ENCODE peak calls at places on chromosomes 3 and 15, in ten cellular contexts. Y is amniotic stem cell; P is Jurkat, Clone E6-1; K is D341Med; L is kidney tubule cell; D is posterior vena cava; I is osteocyte; U is NCI-H1436; N is MM.1S; T is HL-60. F is an unnamed sample.

GRCh38 chr15:39462691-39463090 is 118.2 kb upstream of the THBS1 start:
- DNase-seq in Y (no peak), P (no peak), K (no peak), L (peak), D (no peak), I (no peak), U (no peak), N (no peak), T (no peak), F (no peak)

GRCh38 chr3:184574552-184575430 is 13.2 kb downstream of the EPHB3 start:
- DNase-seq in Y (no peak), P (no peak), K (no peak), L (no peak), D (no peak), I (no peak), U (peak), N (no peak), T (no peak), F (no peak)

GRCh38 chr3:172159962-172160538 is 120.7 kb downstream of the FNDC3B start:
- DNase-seq in Y (no peak), P (no peak), K (no peak), L (peak), D (peak), I (no peak), U (no peak), N (no peak), T (no peak), F (no peak)

GRCh38 chr15:29208352-29208751 is 61.3 kb downstream of the NSMCE3 start:
- DNase-seq in Y (no peak), P (peak), K (no peak), L (peak), D (no peak), I (peak), U (peak), N (no peak), T (no peak), F (no peak)

GRCh38 chr15:52336530-52336929 is 40.9 kb upstream of the MYO5C start:
- DNase-seq in Y (no peak), P (peak), K (no peak), L (no peak), D (no peak), I (no peak), U (no peak), N (no peak), T (no peak), F (no peak)

GRCh38 chr3:79765854-79766253 is 1.9 kb downstream of the ROBO1 start:
- DNase-seq in Y (no peak), P (no peak), K (no peak), L (no peak), D (no peak), I (no peak), U (no peak), N (no peak), T (no peak), F (no peak)

GRCh38 chr3:13715167-13715954 is 164.5 kb downstream of the WNT7A start:
- DNase-seq in Y (no peak), P (no peak), K (peak), L (no peak), D (peak), I (peak), U (no peak), N (no peak), T (no peak), F (no peak)

GRCh38 chr3:173275740-173276139 is 121.8 kb upstream of the NLGN1 start:
- DNase-seq in Y (no peak), P (peak), K (no peak), L (no peak), D (no peak), I (no peak), U (no peak), N (no peak), T (peak), F (peak)

GRCh38 chr3:176431986-176432385 is 765.3 kb downstream of the TBL1XR1 start:
- DNase-seq in Y (no peak), P (no peak), K (no peak), L (no peak), D (no peak), I (no peak), U (no peak), N (no peak), T (no peak), F (no peak)

GRCh38 chr3:30221622-30222021 is 384.8 kb upstream of the TGFBR2 start:
- DNase-seq in Y (no peak), P (peak), K (no peak), L (peak), D (no peak), I (no peak), U (no peak), N (peak), T (no peak), F (peak)

GRCh38 chr3:98855811-98856400 is 45.6 kb downstream of the DCBLD2 start:
- DNase-seq in Y (peak), P (no peak), K (no peak), L (peak), D (no peak), I (no peak), U (no peak), N (no peak), T (no peak), F (no peak)

GRCh38 chr15:77481670-77482069 is 61.0 kb downstream of the HMG20A start:
- DNase-seq in Y (no peak), P (no peak), K (no peak), L (peak), D (no peak), I (no peak), U (no peak), N (no peak), T (no peak), F (no peak)

GRCh38 chr15:33068531-33068990 is 126.0 kb downstream of the FMN1 start:
- DNase-seq in Y (no peak), P (no peak), K (no peak), L (peak), D (no peak), I (no peak), U (no peak), N (peak), T (no peak), F (peak)

GRCh38 chr3:47012342-47013230 is 33.1 kb downstream of the NBEAL2 start:
- DNase-seq in Y (no peak), P (peak), K (no peak), L (no peak), D (no peak), I (no peak), U (no peak), N (no peak), T (no peak), F (peak)

GRCh38 chr15:56243117-56243773 is 434 bp downstream of the RFX7 start:
- DNase-seq in Y (no peak), P (peak), K (peak), L (peak), D (peak), I (no peak), U (peak), N (peak), T (peak), F (peak)

GRCh38 chr15:89649013-89649625 is 6.1 kb downstream of the KIF7 start:
- DNase-seq in Y (no peak), P (no peak), K (no peak), L (no peak), D (no peak), I (no peak), U (no peak), N (no peak), T (no peak), F (no peak)

GRCh38 chr15:40328176-40328575 is 4.7 kb downstream of the INAFM2 start:
- DNase-seq in Y (no peak), P (no peak), K (no peak), L (peak), D (no peak), I (no peak), U (no peak), N (peak), T (no peak), F (no peak)